ENCODE peak calls at places on chromosomes 13 and 19, in six cellular contexts. One of them, this sample, is unnamed.

GRCh38 chr13:25648996-25649633 is 277.3 kb downstream of the ATP8A2 start:
- DNase-seq in H1: no peak
- DNase-seq in mesendoderm: no peak
- DNase-seq in H9: no peak
- DNase-seq in mesenchymal stem cell: no peak
- DNase-seq in IMR-90: no peak
- DNase-seq in this sample: no peak

GRCh38 chr19:51703655-51704515 is 10.8 kb downstream of the SPACA6 start:
- DNase-seq in mesendoderm: peak; percentile 98
- DNase-seq in mesenchymal stem cell: peak; percentile 95
- DNase-seq in IMR-90: peak; percentile 89
- DNase-seq in H9: peak; percentile 96
- DNase-seq in H1: peak; percentile 97
- DNase-seq in this sample: peak; percentile 92

GRCh38 chr19:27891411-27891810 is 1321.5 kb downstream of the UQCRFS1 start:
- DNase-seq in H9: no peak
- DNase-seq in IMR-90: no peak
- DNase-seq in mesenchymal stem cell: no peak
- DNase-seq in H1: no peak
- DNase-seq in mesendoderm: no peak
- DNase-seq in this sample: no peak

GRCh38 chr19:29845576-29846176 is 33.9 kb downstream of the CCNE1 start:
- DNase-seq in H1: no peak
- DNase-seq in mesenchymal stem cell: peak; percentile 56
- DNase-seq in mesendoderm: peak; percentile 45
- DNase-seq in H9: peak; percentile 60
- DNase-seq in IMR-90: peak; percentile 18
- DNase-seq in this sample: no peak

GRCh38 chr13:31160857-31161582 is 684 bp downstream of the HSPH1 start:
- DNase-seq in H1: peak; percentile 58
- DNase-seq in mesenchymal stem cell: peak; percentile 85
- DNase-seq in IMR-90: peak; percentile 75
- DNase-seq in mesendoderm: peak; percentile 60
- DNase-seq in H9: no peak
- DNase-seq in this sample: peak; percentile 36

GRCh38 chr19:47613165-47614146 is 4.5 kb downstream of the BICRA start:
- DNase-seq in H1: peak; percentile 71
- DNase-seq in mesenchymal stem cell: peak; percentile 71
- DNase-seq in IMR-90: peak; percentile 70
- DNase-seq in mesendoderm: peak; percentile 98
- DNase-seq in H9: peak; percentile 78
- DNase-seq in this sample: peak; percentile 51

GRCh38 chr13:29472317-29472961 is 123.0 kb downstream of the SLC7A1 start:
- DNase-seq in H1: peak; percentile 78
- DNase-seq in mesendoderm: peak; percentile 76
- DNase-seq in mesenchymal stem cell: peak; percentile 76
- DNase-seq in H9: peak; percentile 66
- DNase-seq in IMR-90: peak; percentile 58
- DNase-seq in this sample: no peak

GRCh38 chr13:21619633-21620220 is 15.8 kb upstream of the MICU2 start:
- DNase-seq in mesendoderm: no peak
- DNase-seq in H1: no peak
- DNase-seq in IMR-90: peak; percentile 17
- DNase-seq in mesenchymal stem cell: no peak
- DNase-seq in H9: no peak
- DNase-seq in this sample: no peak

GRCh38 chr13:23771966-23772365 is 117.2 kb downstream of the MIPEP start:
- DNase-seq in H9: no peak
- DNase-seq in mesendoderm: no peak
- DNase-seq in IMR-90: no peak
- DNase-seq in H1: no peak
- DNase-seq in mesenchymal stem cell: no peak
- DNase-seq in this sample: no peak

GRCh38 chr13:95050800-95051620 is 250.2 kb downstream of the ABCC4 start:
- DNase-seq in IMR-90: no peak
- DNase-seq in mesendoderm: no peak
- DNase-seq in H9: no peak
- DNase-seq in H1: no peak
- DNase-seq in mesenchymal stem cell: no peak
- DNase-seq in this sample: no peak

GRCh38 chr13:111957913-111958450 is 109.0 kb upstream of the SOX1 start:
- DNase-seq in H1: no peak
- DNase-seq in mesenchymal stem cell: no peak
- DNase-seq in mesendoderm: no peak
- DNase-seq in IMR-90: no peak
- DNase-seq in H9: no peak
- DNase-seq in this sample: no peak

GRCh38 chr13:26873174-26873698 is 112.7 kb upstream of the GPR12 start:
- DNase-seq in H1: peak; percentile 52
- DNase-seq in mesenchymal stem cell: no peak
- DNase-seq in H9: peak; percentile 44
- DNase-seq in mesendoderm: no peak
- DNase-seq in IMR-90: no peak
- DNase-seq in this sample: no peak

GRCh38 chr13:30607908-30608307 is 9.8 kb upstream of the USPL1 start:
- DNase-seq in mesendoderm: no peak
- DNase-seq in mesenchymal stem cell: no peak
- DNase-seq in H1: no peak
- DNase-seq in IMR-90: no peak
- DNase-seq in H9: no peak
- DNase-seq in this sample: no peak

GRCh38 chr13:99865420-99865930 is 106.1 kb downstream of the ZIC5 start:
- DNase-seq in IMR-90: no peak
- DNase-seq in mesendoderm: no peak
- DNase-seq in mesenchymal stem cell: no peak
- DNase-seq in H1: no peak
- DNase-seq in H9: no peak
- DNase-seq in this sample: no peak

GRCh38 chr13:75299913-75300862 is 181.8 kb downstream of the TBC1D4 start:
- DNase-seq in IMR-90: peak; percentile 46
- DNase-seq in H9: no peak
- DNase-seq in mesenchymal stem cell: no peak
- DNase-seq in mesendoderm: no peak
- DNase-seq in H1: no peak
- DNase-seq in this sample: no peak

GRCh38 chr19:51417107-51417806 is at the start of gene SIGLEC10:
- DNase-seq in H9: peak; percentile 58
- DNase-seq in mesendoderm: no peak
- DNase-seq in H1: no peak
- DNase-seq in mesenchymal stem cell: no peak
- DNase-seq in IMR-90: no peak
- DNase-seq in this sample: no peak

GRCh38 chr19:50204811-50205675 is 1.6 kb downstream of the MYH14 start:
- DNase-seq in H1: peak; percentile 93
- DNase-seq in IMR-90: no peak
- DNase-seq in mesenchymal stem cell: no peak
- DNase-seq in mesendoderm: peak; percentile 88
- DNase-seq in H9: peak; percentile 96
- DNase-seq in this sample: peak; percentile 72

GRCh38 chr19:19661675-19662251 is 1.7 kb downstream of the ATP13A1 start:
- DNase-seq in IMR-90: no peak
- DNase-seq in mesenchymal stem cell: no peak
- DNase-seq in mesendoderm: peak; percentile 54
- DNase-seq in H1: peak; percentile 30
- DNase-seq in H9: peak; percentile 26
- DNase-seq in this sample: no peak

GRCh38 chr13:24083722-24084421 is 76.6 kb upstream of the SPATA13 start:
- DNase-seq in mesenchymal stem cell: no peak
- DNase-seq in mesendoderm: no peak
- DNase-seq in IMR-90: no peak
- DNase-seq in H1: no peak
- DNase-seq in H9: no peak
- DNase-seq in this sample: peak; percentile 74

GRCh38 chr13:114282143-114282685 is 813 bp downstream of the UPF3A start:
- DNase-seq in H9: peak; percentile 40
- DNase-seq in H1: peak; percentile 61
- DNase-seq in mesenchymal stem cell: peak; percentile 87
- DNase-seq in IMR-90: peak; percentile 65
- DNase-seq in mesendoderm: no peak
- DNase-seq in this sample: peak; percentile 69

GRCh38 chr13:99357149-99357596 is 50.0 kb upstream of the GPR183 start:
- DNase-seq in IMR-90: peak; percentile 91
- DNase-seq in mesenchymal stem cell: peak; percentile 92
- DNase-seq in mesendoderm: no peak
- DNase-seq in H1: peak; percentile 22
- DNase-seq in H9: no peak
- DNase-seq in this sample: no peak

GRCh38 chr13:40170982-40171381 is 495.5 kb downstream of the FOXO1 start:
- DNase-seq in H1: no peak
- DNase-seq in mesenchymal stem cell: no peak
- DNase-seq in H9: no peak
- DNase-seq in mesendoderm: no peak
- DNase-seq in IMR-90: no peak
- DNase-seq in this sample: no peak

GRCh38 chr13:40171566-40171965 is 494.9 kb downstream of the FOXO1 start:
- DNase-seq in IMR-90: no peak
- DNase-seq in H9: no peak
- DNase-seq in mesenchymal stem cell: no peak
- DNase-seq in H1: no peak
- DNase-seq in mesendoderm: no peak
- DNase-seq in this sample: no peak

GRCh38 chr13:40175639-40176038 is 490.8 kb downstream of the FOXO1 start:
- DNase-seq in IMR-90: no peak
- DNase-seq in H9: no peak
- DNase-seq in mesenchymal stem cell: no peak
- DNase-seq in mesendoderm: no peak
- DNase-seq in H1: no peak
- DNase-seq in this sample: no peak

GRCh38 chr13:40172149-40172591 is 494.3 kb downstream of the FOXO1 start:
- DNase-seq in mesenchymal stem cell: no peak
- DNase-seq in IMR-90: no peak
- DNase-seq in mesendoderm: peak; percentile 67
- DNase-seq in H9: peak; percentile 63
- DNase-seq in H1: peak; percentile 73
- DNase-seq in this sample: no peak

DNA sequence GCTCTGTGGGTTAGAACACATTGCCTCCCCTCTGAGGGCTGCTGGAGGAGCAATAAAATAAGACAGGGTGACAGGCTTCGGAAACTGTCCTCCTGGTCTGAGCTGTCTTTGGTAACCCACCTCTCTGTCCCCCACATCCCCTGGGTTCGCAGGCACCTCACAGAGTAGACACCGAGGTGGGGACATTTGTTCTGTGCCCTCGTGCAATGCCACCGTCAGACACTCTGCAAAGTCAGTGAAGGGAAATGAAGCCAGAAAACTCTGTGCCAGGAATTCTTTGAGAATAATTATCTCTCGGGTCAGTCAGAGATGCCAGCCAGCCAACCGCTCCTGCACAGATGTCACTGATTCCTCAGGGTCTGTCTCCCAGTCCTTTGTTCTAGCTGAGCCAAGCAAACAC is 493.6 kb downstream of the FOXO1 start:
- DNase-seq in mesenchymal stem cell: no peak
- DNase-seq in IMR-90: no peak
- DNase-seq in H1: no peak
- DNase-seq in mesendoderm: no peak
- DNase-seq in H9: no peak
- DNase-seq in this sample: no peak
- H2BK120ac ChIP-seq in mesenchymal stem cell: no peak overlapping the region
- H2BK120ac ChIP-seq in IMR-90: no peak overlapping the region
- H2BK120ac ChIP-seq in H1: no peak overlapping the region
- H2BK120ac ChIP-seq in mesendoderm: no peak overlapping the region
- H2BK120ac ChIP-seq in H9: no peak overlapping the region
- H2BK120ac ChIP-seq in this sample: no peak overlapping the region

DNA sequence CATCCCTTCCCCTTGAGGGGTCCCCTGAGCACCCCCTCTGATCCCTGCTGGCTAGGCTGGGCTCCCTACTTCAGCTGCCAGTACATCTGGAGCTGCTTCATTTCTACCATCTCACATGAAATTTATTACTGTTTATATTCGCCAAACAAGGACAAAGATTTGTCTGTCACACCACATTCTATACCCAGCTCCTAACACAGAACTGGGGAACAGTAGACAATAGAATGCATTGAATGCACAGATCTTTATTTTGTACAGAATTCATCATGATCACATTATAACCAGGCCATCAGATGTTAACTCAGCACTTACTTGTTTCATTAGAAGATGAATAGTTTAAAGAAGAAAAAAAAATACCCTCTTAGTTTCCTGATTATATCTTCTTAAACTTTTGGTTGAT is 159.4 kb downstream of the KLF5 start:
- DNase-seq in IMR-90: no peak
- DNase-seq in mesenchymal stem cell: no peak
- DNase-seq in H1: no peak
- DNase-seq in H9: no peak
- DNase-seq in mesendoderm: no peak
- DNase-seq in this sample: no peak
- H2BK120ac ChIP-seq in IMR-90: no peak overlapping the region
- H2BK120ac ChIP-seq in mesenchymal stem cell: no peak overlapping the region
- H2BK120ac ChIP-seq in H1: no peak overlapping the region
- H2BK120ac ChIP-seq in H9: no peak overlapping the region
- H2BK120ac ChIP-seq in mesendoderm: no peak overlapping the region
- H2BK120ac ChIP-seq in this sample: no peak overlapping the region

DNA sequence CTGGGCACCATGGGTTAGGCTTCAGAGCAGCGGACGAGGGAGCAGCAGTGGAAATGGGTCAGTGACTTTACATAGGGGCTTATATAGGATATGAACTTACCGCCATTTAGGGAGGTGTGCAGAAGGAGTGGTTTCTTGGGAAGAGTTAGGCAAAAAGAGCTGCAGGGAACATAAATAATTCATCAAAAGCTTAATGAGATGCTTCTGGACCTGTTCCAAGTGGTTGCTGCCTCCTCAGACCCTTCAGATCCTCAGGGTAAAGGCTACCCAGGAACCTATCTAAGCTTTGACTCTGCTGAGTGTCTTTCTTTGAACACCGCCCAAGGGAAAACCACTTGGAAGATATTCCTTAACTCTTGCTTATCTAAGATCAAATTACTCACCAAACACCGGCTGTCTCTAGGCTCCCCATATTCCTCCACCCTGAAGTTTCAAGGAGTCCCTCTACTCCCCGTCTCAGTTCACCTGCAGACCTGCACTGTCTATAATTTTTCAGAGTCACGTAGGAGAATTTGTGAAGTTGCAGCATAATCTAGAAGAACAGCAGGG is at the start of gene IGFL4:
- DNase-seq in IMR-90: no peak
- DNase-seq in H1: no peak
- DNase-seq in H9: no peak
- DNase-seq in mesenchymal stem cell: no peak
- DNase-seq in mesendoderm: no peak
- DNase-seq in this sample: no peak
- H2BK120ac ChIP-seq in IMR-90: no peak within 1 kb of the TSS
- H2BK120ac ChIP-seq in H1: no peak within 1 kb of the TSS
- H2BK120ac ChIP-seq in H9: no peak within 1 kb of the TSS
- H2BK120ac ChIP-seq in mesenchymal stem cell: no peak within 1 kb of the TSS
- H2BK120ac ChIP-seq in mesendoderm: no peak within 1 kb of the TSS
- H2BK120ac ChIP-seq in this sample: no peak within 1 kb of the TSS

DNA sequence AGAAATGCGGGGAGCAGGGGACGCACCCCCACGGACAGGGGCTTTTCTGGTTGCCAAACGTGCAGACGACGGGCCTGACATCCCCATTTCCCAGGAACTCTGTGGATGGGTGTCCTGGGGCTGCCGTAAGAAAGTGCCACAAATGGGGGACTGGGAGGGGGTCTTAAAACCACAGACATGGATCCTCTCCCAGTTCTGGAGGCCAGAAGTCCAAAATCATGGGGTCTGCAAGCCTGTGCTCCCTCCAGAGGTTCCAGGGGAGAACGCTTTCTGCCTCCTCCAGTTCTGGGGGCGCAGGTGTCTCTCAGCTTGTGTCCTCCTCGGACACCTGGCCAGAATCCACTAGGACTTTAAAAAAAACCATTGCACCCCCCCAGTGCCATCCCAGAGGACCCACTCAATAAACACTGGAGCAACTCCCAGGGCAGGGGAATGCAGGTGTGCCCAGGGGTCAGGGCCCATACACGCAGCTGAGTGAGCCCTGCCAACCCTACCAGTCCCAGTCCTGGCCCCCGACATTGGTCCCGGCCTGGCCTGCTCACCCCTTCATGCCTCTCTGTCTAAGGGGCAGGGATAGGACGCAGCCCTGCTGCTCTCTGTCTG is 103.9 kb downstream of the GADD45B start:
- DNase-seq in H1: no peak
- DNase-seq in mesenchymal stem cell: no peak
- DNase-seq in H9: no peak
- DNase-seq in IMR-90: no peak
- DNase-seq in mesendoderm: no peak
- DNase-seq in this sample: no peak
- H2BK120ac ChIP-seq in H1: no peak overlapping the region
- H2BK120ac ChIP-seq in mesenchymal stem cell: peak overlapping the region; percentile 81
- H2BK120ac ChIP-seq in H9: no peak overlapping the region
- H2BK120ac ChIP-seq in IMR-90: peak overlapping the region; percentile 89
- H2BK120ac ChIP-seq in mesendoderm: peak overlapping the region; percentile 88
- H2BK120ac ChIP-seq in this sample: no peak overlapping the region